ENCODE peak calls at places on chromosomes 2 and 18, in ten cellular contexts. T is iris pigment epithelial cell; V is GDM1; B is frontal cortex; L is NCI-H524 treated with DMSO at 0.1 percent for 48 hours; I is dorsolateral prefrontal cortex; E is effector memory CD4-positive, alpha-beta T cell; P is NCI-H2171 treated with DMSO at 0.1 percent for 48 hours; F is NCI-H774; G is progenitor cell of endocrine pancreas. A is an unnamed sample.

GRCh38 chr18:68721681-68722583 is 7.0 kb upstream of the TMX3 start:
- DNase-seq in T (peak), V (no peak), B (no peak), L (no peak), I (no peak), E (no peak), P (no peak), F (no peak), G (no peak), A (no peak)

GRCh38 chr2:181764095-181764963 is 84.0 kb upstream of the NEUROD1 start:
- DNase-seq in T (no peak), V (no peak), B (no peak), L (no peak), I (no peak), E (no peak), P (no peak), F (no peak), G (no peak), A (no peak)

GRCh38 chr2:26562811-26563645 is 78.1 kb downstream of the CIB4 start:
- DNase-seq in T (peak), V (no peak), B (no peak), L (no peak), I (peak), E (no peak), P (no peak), F (peak), G (no peak), A (no peak)

GRCh38 chr2:237581751-237582746 is 8.5 kb downstream of the RAB17 start:
- DNase-seq in T (peak), V (peak), B (no peak), L (peak), I (peak), E (peak), P (peak), F (no peak), G (no peak), A (peak)

GRCh38 chr2:79860233-79861058 is 347.6 kb downstream of the CTNNA2 start:
- DNase-seq in T (peak), V (peak), B (peak), L (no peak), I (no peak), E (no peak), P (peak), F (no peak), G (no peak), A (no peak)

GRCh38 chr18:23572570-23572969 is 13.7 kb downstream of the NPC1 start:
- DNase-seq in T (no peak), V (no peak), B (no peak), L (no peak), I (no peak), E (no peak), P (no peak), F (no peak), G (no peak), A (no peak)

GRCh38 chr2:19673213-19673791 is 228.5 kb downstream of the TTC32 start:
- DNase-seq in T (peak), V (no peak), B (no peak), L (peak), I (no peak), E (no peak), P (peak), F (no peak), G (no peak), A (no peak)

GRCh38 chr2:10283106-10284062 is 19.3 kb upstream of the HPCAL1 start:
- DNase-seq in T (peak), V (peak), B (no peak), L (no peak), I (no peak), E (no peak), P (no peak), F (no peak), G (no peak), A (no peak)

GRCh38 chr2:234630676-234631350 is 133.9 kb upstream of the ARL4C start:
- DNase-seq in T (no peak), V (no peak), B (no peak), L (no peak), I (no peak), E (no peak), P (no peak), F (no peak), G (no peak), A (no peak)

GRCh38 chr2:147636238-147636887 is 208.5 kb upstream of the ACVR2A start:
- DNase-seq in T (peak), V (no peak), B (no peak), L (no peak), I (no peak), E (no peak), P (no peak), F (no peak), G (no peak), A (no peak)

GRCh38 chr2:234694244-234695013 is 197.5 kb upstream of the ARL4C start:
- DNase-seq in T (peak), V (no peak), B (no peak), L (no peak), I (no peak), E (no peak), P (no peak), F (no peak), G (no peak), A (no peak)

GRCh38 chr2:40737180-40737579 is 285.3 kb upstream of the SLC8A1 start:
- DNase-seq in T (no peak), V (no peak), B (no peak), L (no peak), I (no peak), E (no peak), P (no peak), F (no peak), G (no peak), A (no peak)

GRCh38 chr2:129318581-129319421 is 660.7 kb upstream of the RAB6C start:
- DNase-seq in T (no peak), V (no peak), B (no peak), L (no peak), I (no peak), E (no peak), P (no peak), F (peak), G (no peak), A (no peak)

GRCh38 chr2:43083278-43083677 is 143.1 kb downstream of the ZFP36L2 start:
- DNase-seq in T (no peak), V (no peak), B (no peak), L (no peak), I (no peak), E (no peak), P (no peak), F (no peak), G (no peak), A (no peak)

GRCh38 chr2:150142561-150142960 is 344.9 kb downstream of the RND3 start:
- DNase-seq in T (peak), V (no peak), B (no peak), L (no peak), I (no peak), E (no peak), P (no peak), F (no peak), G (no peak), A (no peak)

GRCh38 chr2:131062066-131062465 is 31.2 kb downstream of the FAM168B start:
- DNase-seq in T (no peak), V (no peak), B (no peak), L (no peak), I (no peak), E (no peak), P (no peak), F (no peak), G (no peak), A (no peak)

GRCh38 chr2:27814772-27815171 is 43.3 kb downstream of the MRPL33 start:
- DNase-seq in T (no peak), V (no peak), B (no peak), L (no peak), I (no peak), E (no peak), P (no peak), F (no peak), G (no peak), A (no peak)

GRCh38 chr18:38369772-38370690 is 804.4 kb upstream of the CELF4 start:
- DNase-seq in T (peak), V (no peak), B (no peak), L (no peak), I (no peak), E (no peak), P (no peak), F (no peak), G (no peak), A (no peak)

GRCh38 chr2:117091026-117091425 is 723.5 kb upstream of the DDX18 start:
- DNase-seq in T (no peak), V (no peak), B (no peak), L (no peak), I (no peak), E (no peak), P (no peak), F (no peak), G (no peak), A (no peak)

GRCh38 chr2:27753744-27754588 is 17.6 kb upstream of the MRPL33 start:
- DNase-seq in T (peak), V (peak), B (no peak), L (peak), I (peak), E (peak), P (peak), F (peak), G (peak), A (peak)

GRCh38 chr2:211836409-211836808 is 702.2 kb downstream of the ERBB4 start:
- DNase-seq in T (no peak), V (no peak), B (no peak), L (no peak), I (no peak), E (no peak), P (no peak), F (peak), G (no peak), A (no peak)

GRCh38 chr2:70145851-70146739 is 44.7 kb downstream of the C2orf42 start:
- DNase-seq in T (no peak), V (no peak), B (no peak), L (no peak), I (no peak), E (no peak), P (no peak), F (no peak), G (no peak), A (no peak)

GRCh38 chr18:26813043-26813442 is 52.5 kb downstream of the AQP4 start:
- DNase-seq in T (peak), V (no peak), B (peak), L (peak), I (no peak), E (no peak), P (peak), F (peak), G (no peak), A (no peak)

GRCh38 chr18:76979906-76980305 is 152.7 kb downstream of the MBP start:
- DNase-seq in T (no peak), V (no peak), B (no peak), L (no peak), I (no peak), E (no peak), P (no peak), F (no peak), G (no peak), A (peak)